ENCODE peak calls at places on chromosome 5, in six cellular contexts. J is adrenal gland, S is lung, I is tibial artery, T is OCI-LY7, L is heart left ventricle. Y is an unnamed sample.

GRCh38 chr5:33601881-33602280 is 161.1 kb downstream of the TARS1 start:
- DNase-seq in J (no peak), T (no peak), S (no peak), L (no peak), I (no peak), Y (no peak)

GRCh38 chr5:79628811-79629210 is 16.6 kb downstream of the TENT2 start:
- DNase-seq in S (no peak), I (no peak), L (no peak), T (no peak), J (no peak), Y (no peak)

GRCh38 chr5:11069041-11069440 is 308.0 kb upstream of the DAP start:
- DNase-seq in I (no peak), T (no peak), J (no peak), L (no peak), S (no peak), Y (no peak)

GRCh38 chr5:132267931-132268501 is 10.5 kb downstream of the PDLIM4 start:
- DNase-seq in S (no peak), I (no peak), T (no peak), J (no peak), L (no peak), Y (no peak)

GRCh38 chr5:67478337-67478736 is 281.7 kb upstream of the CD180 start:
- DNase-seq in L (no peak), J (no peak), T (no peak), S (no peak), I (no peak), Y (no peak)

GRCh38 chr5:3351581-3352442 is 243.8 kb upstream of the IRX1 start:
- DNase-seq in S (no peak), L (no peak), I (peak), T (no peak), J (no peak), Y (no peak)

GRCh38 chr5:33800221-33800950 is 91.4 kb downstream of the ADAMTS12 start:
- DNase-seq in T (no peak), J (no peak), I (no peak), L (no peak), S (no peak), Y (no peak)

GRCh38 chr5:36150676-36151433 is 832 bp downstream of the LMBRD2 start:
- DNase-seq in J (peak), L (peak), S (no peak), I (no peak), T (peak), Y (peak)

GRCh38 chr5:102666164-102666951 is 88.7 kb upstream of the PAM start:
- DNase-seq in J (peak), T (no peak), L (no peak), I (no peak), S (no peak), Y (no peak)

GRCh38 chr5:172801184-172801671 is 30.2 kb upstream of the DUSP1 start:
- DNase-seq in J (no peak), I (peak), L (no peak), T (no peak), S (no peak), Y (no peak)

GRCh38 chr5:105684799-105685198 is 1985.9 kb downstream of the EFNA5 start:
- DNase-seq in J (no peak), T (no peak), I (no peak), L (no peak), S (no peak), Y (no peak)

GRCh38 chr5:177349762-177350161 is 1.7 kb downstream of the LMAN2 start:
- DNase-seq in L (no peak), J (no peak), S (no peak), I (no peak), T (no peak), Y (no peak)
- H3K4me3 ChIP-seq in L (no peak), J (no peak), S (no peak), I (peak), T (peak), Y (no peak)

DNA sequence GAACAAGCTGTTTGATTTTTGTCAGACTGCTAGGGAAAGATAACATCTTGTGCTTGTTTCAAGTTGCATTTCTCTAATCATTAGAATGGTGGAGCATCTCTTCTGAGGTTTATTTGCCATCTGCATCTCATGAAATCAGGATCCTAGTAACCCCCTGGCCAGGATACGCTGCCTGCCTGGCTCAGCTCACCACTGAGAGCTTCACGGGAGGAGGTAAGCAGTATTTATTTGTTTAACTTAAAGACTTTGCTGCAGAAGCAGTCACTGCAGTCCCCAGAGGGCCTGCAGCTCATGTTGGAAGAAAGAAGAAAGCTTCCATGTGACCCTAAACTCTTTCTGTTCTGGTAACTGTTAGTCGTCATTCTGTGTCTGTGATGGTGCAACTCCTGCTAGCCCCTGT is 83.3 kb upstream of the CXCL14 start:
- DNase-seq in L (no peak), S (no peak), J (no peak), I (no peak), T (no peak), Y (no peak)
- H3K4me3 ChIP-seq in L (no peak), S (no peak), J (no peak), I (no peak), T (no peak), Y (no peak)

GRCh38 chr5:75668348-75668895 is 48.8 kb downstream of the POC5 start:
- DNase-seq in S (no peak), T (no peak), I (no peak), J (no peak), L (no peak), Y (no peak)

GRCh38 chr5:75671506-75671905 is 45.7 kb downstream of the POC5 start:
- DNase-seq in L (no peak), T (no peak), I (no peak), J (no peak), S (no peak), Y (no peak)

GRCh38 chr5:75667586-75667985 is 49.7 kb downstream of the POC5 start:
- DNase-seq in T (no peak), L (no peak), S (no peak), J (no peak), I (no peak), Y (no peak)

GRCh38 chr5:75670571-75670970 is 46.7 kb downstream of the POC5 start:
- DNase-seq in L (no peak), I (no peak), J (no peak), S (no peak), T (no peak), Y (no peak)

GRCh38 chr5:75668988-75669760 is 48.1 kb downstream of the POC5 start:
- DNase-seq in T (peak), J (peak), I (no peak), S (peak), L (peak), Y (no peak)
- H3K4me3 ChIP-seq in T (no peak), J (no peak), I (no peak), S (no peak), L (peak), Y (no peak)

DNA sequence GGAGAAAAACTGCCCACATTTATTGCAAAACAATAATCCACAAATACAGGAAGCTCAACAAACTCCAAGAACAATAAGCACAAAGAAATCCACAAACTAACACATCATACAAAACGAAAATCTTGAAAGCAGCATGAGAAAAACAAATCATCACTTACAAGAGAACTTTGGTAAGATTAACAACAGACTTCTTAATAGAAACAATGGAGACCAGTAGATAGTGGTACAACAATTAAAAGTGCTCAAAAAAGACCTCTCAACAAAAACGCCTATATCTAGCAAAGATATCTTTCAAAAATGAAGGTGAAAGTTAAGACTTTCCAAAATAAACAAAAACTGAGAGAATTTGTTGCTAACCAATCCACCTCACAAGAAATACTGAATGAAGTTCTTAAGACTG is 38.4 kb downstream of the CDKL3 start:
- DNase-seq in T (no peak), J (no peak), I (no peak), S (no peak), L (no peak), Y (no peak)
- H3K4me3 ChIP-seq in T (no peak), J (no peak), I (no peak), S (no peak), L (no peak), Y (no peak)

GRCh38 chr5:141512390-141513020 is 23.6 kb downstream of the PCDHGC5 start:
- DNase-seq in I (peak), L (peak), T (peak), J (peak), S (peak), Y (peak)
- H3K4me3 ChIP-seq in I (peak), L (peak), T (peak), J (no peak), S (no peak), Y (no peak)

DNA sequence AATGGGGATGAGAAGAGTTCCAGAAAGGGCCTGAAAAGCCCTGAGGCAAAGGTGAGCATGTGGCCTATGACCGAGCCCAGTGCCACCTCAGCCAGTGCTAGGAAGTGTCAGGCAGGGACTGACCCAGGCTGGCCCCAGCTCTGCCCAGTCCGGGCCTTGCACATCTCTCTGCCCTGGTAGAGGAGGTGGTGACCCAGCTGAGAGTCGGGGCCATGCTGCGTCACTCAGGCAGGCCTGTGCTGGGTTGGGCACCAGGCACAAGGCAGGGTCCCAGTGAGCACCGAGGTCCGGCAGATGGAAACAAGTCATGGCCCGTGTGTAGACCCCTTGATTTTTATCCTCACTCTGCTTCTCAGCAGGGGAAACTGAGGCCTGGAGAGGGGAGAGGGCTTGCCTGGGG is 729 bp downstream of the CDHR2 start:
- DNase-seq in J (no peak), S (no peak), T (no peak), L (peak), I (no peak), Y (no peak)
- H3K4me3 ChIP-seq in J (no peak), S (no peak), T (no peak), L (no peak), I (no peak), Y (no peak)

GRCh38 chr5:31122998-31123950 is 70.2 kb upstream of the CDH6 start:
- DNase-seq in S (no peak), L (no peak), T (no peak), J (no peak), I (no peak), Y (no peak)
- H3K4me3 ChIP-seq in S (no peak), L (no peak), T (no peak), J (no peak), I (no peak), Y (no peak)

Y was measured in Jurkat, Clone E6-1.